ENCODE peak calls at places on chromosomes 3 and 15, in four cellular contexts. Z, I, X and Y are unnamed samples.
A peak's percentile ranks its signal among the peaks of the same experiment; 100 is the strongest.

GRCh38 chr15:51283026-51283425 is 55.4 kb downstream of the CYP19A1 start:
- DNase-seq in Z (no peak), I (no peak), X (no peak), Y (no peak)

GRCh38 chr3:52498134-52499054 is 3.3 kb downstream of the STAB1 start:
- DNase-seq in Z (no peak), I (peak; percentile 53), X (no peak), Y (peak; percentile 79)

GRCh38 chr3:43866529-43867353 is 176.0 kb downstream of the ABHD5 start:
- DNase-seq in Z (peak; percentile 88), I (peak; percentile 86), X (no peak), Y (no peak)

GRCh38 chr3:38164136-38164965 is 986 bp upstream of the OXSR1 start:
- DNase-seq in Z (no peak), I (no peak), X (no peak), Y (no peak)

GRCh38 chr3:126854666-126855065 is 128.2 kb upstream of the PLXNA1 start:
- DNase-seq in Z (no peak), I (no peak), X (no peak), Y (no peak)

GRCh38 chr3:89447244-89447643 is 339.8 kb downstream of the EPHA3 start:
- DNase-seq in Z (no peak), I (no peak), X (no peak), Y (no peak)

GRCh38 chr15:45129651-45130129 is at the start of the genes DUOX1 and DUOXA1:
- DNase-seq in Z (no peak), I (no peak), X (peak; percentile 30), Y (no peak)

GRCh38 chr3:32177702-32178198 is 60.7 kb upstream of the CMTM8 start:
- DNase-seq in Z (peak; percentile 95), I (peak; percentile 47), X (peak; percentile 88), Y (peak; percentile 56)

DNA sequence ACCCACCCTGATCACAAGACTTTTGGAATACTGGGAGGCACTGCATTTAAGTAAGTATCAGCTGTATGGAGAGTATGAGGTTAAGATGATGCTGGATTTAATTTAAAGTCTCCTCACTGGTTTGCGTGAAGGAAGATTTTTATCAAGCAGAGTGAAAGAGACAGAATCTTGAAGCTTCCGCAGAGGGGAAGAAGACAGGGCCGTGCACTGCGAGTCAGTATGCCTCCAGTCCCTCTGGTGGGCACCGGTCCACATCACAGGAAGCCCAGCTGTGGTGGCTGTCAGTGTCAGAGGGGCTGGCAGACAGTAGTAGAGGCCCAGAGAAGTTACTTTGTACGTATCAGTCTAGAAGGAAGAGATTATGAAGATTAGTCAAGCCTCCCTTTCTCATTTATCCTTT is 379.0 kb upstream of the TPRG1 start:
- DNase-seq in Z (peak; percentile 39), I (peak; percentile 27), X (peak; percentile 16), Y (no peak)
- TF ChIP-seq CTCF in Z (peak; percentile 75), I (peak; percentile 35), X (peak; percentile 45), Y (no peak)

GRCh38 chr3:172519740-172520139 is 3.5 kb downstream of the TNFSF10 start:
- DNase-seq in Z (no peak), I (no peak), X (no peak), Y (no peak)
- H3K4me3 ChIP-seq in Z (no peak overlapping the region), I (no peak overlapping the region), X (no peak overlapping the region), Y (no peak overlapping the region)

DNA sequence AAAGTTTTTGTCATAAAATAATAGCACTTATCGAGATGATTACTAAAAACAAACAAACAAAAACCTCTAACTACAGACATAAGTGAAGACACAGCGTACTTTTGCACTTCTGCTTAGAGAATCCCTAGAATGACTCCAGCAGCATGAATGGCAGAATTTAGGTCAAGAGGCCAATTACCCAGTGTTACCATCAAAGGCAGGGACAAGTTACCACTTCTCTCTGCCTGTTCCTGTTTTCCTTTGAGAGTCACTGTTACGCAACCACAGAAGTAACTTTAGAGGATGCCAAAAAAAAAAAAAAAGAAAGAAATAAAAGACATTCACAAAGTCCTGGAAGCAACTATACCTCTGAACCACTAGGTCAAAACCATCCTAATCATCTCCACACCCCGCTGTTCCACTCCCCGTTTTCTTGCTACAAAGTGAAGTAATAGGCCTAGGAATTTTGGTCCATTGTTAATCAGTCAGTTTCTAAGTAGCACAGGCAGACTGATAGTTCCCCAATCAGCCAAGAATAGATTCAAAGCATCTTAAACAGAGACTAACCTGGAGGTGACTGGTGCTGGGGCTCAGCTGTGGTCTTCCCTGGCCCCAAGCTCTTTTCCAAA is 41.9 kb downstream of the FMN1 start:
- DNase-seq in Z (no peak), I (peak; percentile 11), X (no peak), Y (no peak)
- H3K36me3 ChIP-seq in Z (no peaks in the 10 kb centered on the region), I (no peaks in the 10 kb centered on the region), X (no peaks in the 10 kb centered on the region), Y (no peaks in the 10 kb centered on the region)

GRCh38 chr15:68498076-68498475 is 66.1 kb upstream of the ITGA11 start:
- DNase-seq in Z (no peak), I (no peak), X (no peak), Y (no peak)
- TF ChIP-seq CTCF in Z (no peak), I (no peak), X (no peak), Y (no peak)

DNA sequence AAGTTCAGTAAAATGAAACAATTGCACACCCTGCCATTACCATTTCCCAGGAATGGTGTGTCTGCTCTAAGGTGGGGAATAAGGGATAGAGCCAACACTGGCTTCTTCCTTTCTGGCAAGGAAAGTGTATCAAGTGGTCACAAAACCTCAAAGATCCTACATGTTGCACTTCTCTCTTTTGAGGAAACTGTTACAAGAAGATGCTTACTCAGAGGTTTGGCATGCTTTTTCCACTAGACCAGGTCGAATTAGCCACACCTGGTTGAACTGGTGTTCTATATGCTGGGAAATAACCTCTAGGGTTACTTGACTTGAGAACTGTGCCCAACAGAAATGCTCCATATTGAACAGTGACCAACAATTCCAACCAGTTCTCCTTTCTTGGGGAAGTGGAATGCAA is 102.9 kb downstream of the LRRN1 start:
- DNase-seq in Z (no peak), I (no peak), X (no peak), Y (no peak)
- H3K4me3 ChIP-seq in Z (no peak overlapping the region), I (no peak overlapping the region), X (no peak overlapping the region), Y (no peak overlapping the region)

GRCh38 chr3:11607816-11608215 is 35.9 kb downstream of the VGLL4 start:
- DNase-seq in Z (peak; percentile 14), I (peak; percentile 70), X (peak; percentile 36), Y (no peak)

GRCh38 chr3:11604139-11604895 is 39.4 kb downstream of the VGLL4 start:
- DNase-seq in Z (peak; percentile 69), I (peak; percentile 90), X (no peak), Y (no peak)

GRCh38 chr3:11605398-11605797 is 38.3 kb downstream of the VGLL4 start:
- DNase-seq in Z (no peak), I (no peak), X (no peak), Y (no peak)

GRCh38 chr3:11606865-11607440 is 36.8 kb downstream of the VGLL4 start:
- DNase-seq in Z (no peak), I (no peak), X (no peak), Y (no peak)

DNA sequence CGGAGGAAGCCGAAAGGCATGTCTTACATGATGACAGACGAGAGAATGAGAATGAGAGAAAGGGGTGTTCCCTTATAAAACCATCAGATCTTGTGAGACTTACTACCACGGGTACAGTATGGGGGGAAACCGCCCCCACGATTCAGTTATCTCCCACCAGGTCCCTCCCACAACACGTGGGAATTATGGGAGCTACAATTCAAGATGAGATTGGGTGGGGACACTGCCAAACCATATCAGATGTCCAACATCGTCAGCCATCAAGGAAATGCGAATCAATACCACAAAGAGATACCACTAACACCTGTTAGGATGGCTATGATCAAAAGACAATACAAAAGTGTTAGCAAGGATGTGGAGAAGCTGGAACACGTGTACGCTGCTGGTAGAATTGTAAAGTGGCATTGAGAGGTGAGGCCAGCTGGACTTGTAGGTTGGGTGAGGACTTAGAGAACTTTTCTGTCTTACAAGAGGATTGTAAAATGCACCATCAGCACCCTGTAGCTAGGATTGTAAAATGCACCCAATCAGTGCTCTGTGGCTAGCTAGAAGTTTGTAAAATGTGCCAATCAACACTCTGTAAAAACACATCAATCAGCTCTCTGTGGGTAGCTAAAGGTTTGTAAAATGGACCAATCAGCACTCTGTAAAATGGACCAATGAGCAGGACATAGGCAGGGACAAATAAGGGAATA is 37.5 kb downstream of the VGLL4 start:
- DNase-seq in Z (no peak), I (no peak), X (no peak), Y (no peak)
- H3K36me3 ChIP-seq in Z (peaks cover 13% of the 10 kb centered on the region), I (peaks cover 12% of the 10 kb centered on the region), X (no peaks in the 10 kb centered on the region), Y (no peaks in the 10 kb centered on the region)

GRCh38 chr15:76353903-76354302 is 17.3 kb downstream of the ISL2 start:
- DNase-seq in Z (no peak), I (no peak), X (no peak), Y (no peak)
- TF ChIP-seq CTCF in Z (no peak), I (no peak), X (no peak), Y (no peak)

GRCh38 chr3:183815951-183816475 is 9.4 kb downstream of the MAP6D1 start:
- DNase-seq in Z (no peak), I (no peak), X (no peak), Y (no peak)
- H3K4me3 ChIP-seq in Z (no peak overlapping the region), I (no peak overlapping the region), X (no peak overlapping the region), Y (no peak overlapping the region)